ENCODE peak calls at places on chromosomes 7 and 10, in ten cellular contexts. C is Right ventricle myocardium superior; M is iris pigment epithelial cell; Z is GM03348; Q is activated naive CD4-positive, alpha-beta T cell treated with anti-CD3 and anti-CD28 coated beads for 36 hours; D is NCI-H2081; L is HEK293T; U is RKO; W is testis; R is BJ. I is an unnamed sample.

GRCh38 chr10:102802920-102803534 is 34.2 kb downstream of the CYP17A1 start:
- DNase-seq in C (no peak), M (peak), Z (peak), Q (peak), D (no peak), L (no peak), U (peak), W (no peak), R (peak), I (peak)

GRCh38 chr7:46810986-46811385 is 770.9 kb downstream of the TNS3 start:
- DNase-seq in C (no peak), M (peak), Z (peak), Q (no peak), D (no peak), L (no peak), U (no peak), W (no peak), R (no peak), I (no peak)

GRCh38 chr7:985127-985416 is 2.1 kb downstream of the CYP2W1 start:
- DNase-seq in C (no peak), M (no peak), Z (no peak), Q (no peak), D (no peak), L (no peak), U (no peak), W (no peak), R (no peak), I (no peak)

GRCh38 chr10:73159038-73159648 is 8.7 kb downstream of the ECD start:
- DNase-seq in C (peak), M (peak), Z (peak), Q (peak), D (peak), L (peak), U (peak), W (peak), R (no peak), I (peak)

GRCh38 chr10:4022473-4022872 is 237.5 kb upstream of the KLF6 start:
- DNase-seq in C (no peak), M (peak), Z (no peak), Q (no peak), D (no peak), L (no peak), U (no peak), W (no peak), R (peak), I (no peak)

GRCh38 chr7:79011921-79012320 is 441.5 kb downstream of the MAGI2 start:
- DNase-seq in C (no peak), M (no peak), Z (no peak), Q (no peak), D (no peak), L (no peak), U (no peak), W (no peak), R (no peak), I (no peak)

GRCh38 chr7:16652888-16653287 is 6.9 kb downstream of the BZW2 start:
- DNase-seq in C (no peak), M (no peak), Z (no peak), Q (no peak), D (peak), L (no peak), U (no peak), W (no peak), R (no peak), I (peak)

GRCh38 chr7:138857728-138858127 is 59.7 kb upstream of the ATP6V0A4 start:
- DNase-seq in C (no peak), M (no peak), Z (no peak), Q (no peak), D (no peak), L (no peak), U (no peak), W (no peak), R (no peak), I (no peak)

GRCh38 chr7:143042159-143042820 is 9.9 kb upstream of the OR6V1 start:
- DNase-seq in C (no peak), M (peak), Z (no peak), Q (no peak), D (no peak), L (no peak), U (no peak), W (no peak), R (no peak), I (no peak)

GRCh38 chr7:27994639-27995038 is 186.0 kb downstream of the JAZF1 start:
- DNase-seq in C (no peak), M (peak), Z (peak), Q (no peak), D (peak), L (peak), U (peak), W (no peak), R (peak), I (no peak)

GRCh38 chr10:98486421-98486820 is 39.7 kb upstream of the HPS1 start:
- DNase-seq in C (no peak), M (no peak), Z (peak), Q (no peak), D (no peak), L (no peak), U (peak), W (no peak), R (peak), I (peak)

GRCh38 chr10:74058071-74058470 is 60.2 kb downstream of the VCL start:
- DNase-seq in C (no peak), M (no peak), Z (no peak), Q (no peak), D (no peak), L (no peak), U (no peak), W (no peak), R (no peak), I (no peak)

GRCh38 chr7:108525327-108525984 is 479 bp downstream of the PNPLA8 start:
- DNase-seq in C (peak), M (peak), Z (peak), Q (no peak), D (peak), L (peak), U (peak), W (peak), R (peak), I (peak)

GRCh38 chr10:100148353-100149211 is 37.2 kb downstream of the ERLIN1 start:
- DNase-seq in C (no peak), M (peak), Z (peak), Q (peak), D (no peak), L (no peak), U (peak), W (no peak), R (no peak), I (peak)

GRCh38 chr10:78950656-78951587 is 117.8 kb upstream of the ZMIZ1 start:
- DNase-seq in C (no peak), M (no peak), Z (no peak), Q (no peak), D (no peak), L (no peak), U (no peak), W (no peak), R (no peak), I (peak)

GRCh38 chr10:70776455-70777005 is 8.6 kb downstream of the TBATA start:
- DNase-seq in C (peak), M (no peak), Z (peak), Q (no peak), D (no peak), L (no peak), U (no peak), W (peak), R (no peak), I (no peak)